ENCODE peak calls at places on chromosomes 2 and 18, in four cellular contexts. K is globus pallidus; P is stimulated activated CD8-positive, alpha-beta memory T cell treated with anti-CD3 and anti-CD28 coated beads, Interleukin-7, amount 100 ng/mL, for 1 hour; U is stimulated activated CD4-positive, alpha-beta T cell treated with anti-CD3 and anti-CD28 coated beads, Interleukin-2, amount 100 ng/mL, for 48 hours. J is an unnamed sample.

GRCh38 chr2:71226391-71226964 is 425 bp downstream of the PAIP2B start:
- DNase-seq in K (peak), P (peak), U (peak), J (peak)

GRCh38 chr2:115234707-115235106 is 792.3 kb downstream of the DPP10 start:
- DNase-seq in K (no peak), P (no peak), U (no peak), J (no peak)

GRCh38 chr2:47230418-47230817 is 75.3 kb upstream of the STPG4 start:
- DNase-seq in K (peak), P (no peak), U (no peak), J (peak)

GRCh38 chr2:235026649-235027557 is 75.1 kb downstream of the SH3BP4 start:
- DNase-seq in K (no peak), P (no peak), U (no peak), J (no peak)

GRCh38 chr2:197908940-197909339 is 104.5 kb downstream of the PLCL1 start:
- DNase-seq in K (no peak), P (no peak), U (no peak), J (no peak)

GRCh38 chr2:20929721-20930120 is 106.8 kb upstream of the LDAH start:
- DNase-seq in K (no peak), P (no peak), U (no peak), J (no peak)

GRCh38 chr2:239289545-239289944 is 111.3 kb downstream of the HDAC4 start:
- DNase-seq in K (no peak), P (no peak), U (no peak), J (no peak)

GRCh38 chr2:239054921-239055320 is 207.0 kb downstream of the TWIST2 start:
- DNase-seq in K (no peak), P (no peak), U (no peak), J (no peak)

GRCh38 chr2:13001408-13001807 is 284.7 kb downstream of the TRIB2 start:
- DNase-seq in K (no peak), P (no peak), U (no peak), J (no peak)

GRCh38 chr18:30499721-30500120 is 542.8 kb downstream of the DSC3 start:
- DNase-seq in K (no peak), P (no peak), U (no peak), J (no peak)

GRCh38 chr18:7904529-7904928 is 337.4 kb downstream of the PTPRM start:
- DNase-seq in K (no peak), P (no peak), U (no peak), J (no peak)

GRCh38 chr18:31274915-31275314 is 43.0 kb upstream of the DSG1 start:
- DNase-seq in K (no peak), P (no peak), U (no peak), J (no peak)

GRCh38 chr2:5538717-5539116 is 153.5 kb upstream of the SOX11 start:
- DNase-seq in K (no peak), P (no peak), U (no peak), J (no peak)

GRCh38 chr2:1650474-1650872 is 93.8 kb downstream of the PXDN start:
- DNase-seq in K (no peak), P (no peak), U (no peak), J (no peak)

GRCh38 chr18:25830787-25831186 is 259.6 kb downstream of the SS18 start:
- DNase-seq in K (no peak), P (no peak), U (no peak), J (peak)